ENCODE peak calls at places on chromosomes 13 and 19, in seven cellular contexts. T is DND-41, B is AG04450, K is uterus, O is HTR-8/SVneo, Y is GM04503, E is bronchial epithelial cell. M is an unnamed sample.

GRCh38 chr13:60583911-60584753 is 187.1 kb downstream of the TDRD3 start:
- DNase-seq in T (no peak), B (peak), K (peak), O (no peak), Y (peak), E (peak), M (peak)

GRCh38 chr13:111908981-111909380 is 158.0 kb upstream of the SOX1 start:
- DNase-seq in T (no peak), B (no peak), K (no peak), O (no peak), Y (no peak), E (no peak), M (no peak)

GRCh38 chr19:42201489-42202289 is 15.8 kb downstream of the DEDD2 start:
- DNase-seq in T (no peak), B (no peak), K (no peak), O (no peak), Y (no peak), E (no peak), M (no peak)

GRCh38 chr13:97222934-97223710 is 989 bp downstream of the MBNL2 start:
- DNase-seq in T (no peak), B (no peak), K (no peak), O (no peak), Y (no peak), E (peak), M (peak)

GRCh38 chr19:50542825-50543428 is 25.3 kb downstream of the LRRC4B start:
- DNase-seq in T (no peak), B (no peak), K (no peak), O (no peak), Y (no peak), E (no peak), M (no peak)

GRCh38 chr19:18450934-18451836 is 13.3 kb upstream of the ISYNA1 start:
- DNase-seq in T (peak), B (no peak), K (peak), O (peak), Y (no peak), E (no peak), M (peak)

GRCh38 chr13:107138987-107139386 is 571.0 kb upstream of the ARGLU1 start:
- DNase-seq in T (no peak), B (no peak), K (no peak), O (no peak), Y (no peak), E (no peak), M (no peak)

GRCh38 chr13:42322806-42323205 is 50.9 kb downstream of the AKAP11 start:
- DNase-seq in T (no peak), B (no peak), K (no peak), O (no peak), Y (no peak), E (no peak), M (no peak)

M was measured in kidney tubule cell.